ENCODE peak calls at places on chromosome X, in five cellular contexts. One of them, this sample, is unnamed.

GRCh38 chrX:29470029-29470428 is 745.3 kb upstream of the MAGEB2 start:
- DNase-seq in A549: peak; percentile 4
- DNase-seq in endothelial cell of umbilical vein: no peak
- DNase-seq in K562: no peak
- DNase-seq in HepG2: no peak
- DNase-seq in this sample: no peak

GRCh38 chrX:13164611-13165010 is 120.2 kb upstream of the FAM9C start:
- DNase-seq in A549: no peak
- DNase-seq in endothelial cell of umbilical vein: no peak
- DNase-seq in K562: no peak
- DNase-seq in HepG2: no peak
- DNase-seq in this sample: no peak

GRCh38 chrX:50448565-50448964 is 22.1 kb downstream of the DGKK start:
- DNase-seq in HepG2: peak; percentile 62
- DNase-seq in A549: peak; percentile 48
- DNase-seq in endothelial cell of umbilical vein: no peak
- DNase-seq in K562: peak; percentile 25
- DNase-seq in this sample: peak; percentile 71

GRCh38 chrX:118164138-118164537 is 47.5 kb upstream of the KLHL13 start:
- DNase-seq in K562: no peak
- DNase-seq in A549: no peak
- DNase-seq in endothelial cell of umbilical vein: no peak
- DNase-seq in HepG2: no peak
- DNase-seq in this sample: no peak

GRCh38 chrX:7828594-7828993 is 14.4 kb upstream of the VCX start:
- DNase-seq in K562: peak; percentile 5
- DNase-seq in HepG2: peak; percentile 1
- DNase-seq in endothelial cell of umbilical vein: no peak
- DNase-seq in A549: peak; percentile 3
- DNase-seq in this sample: peak; percentile 48

GRCh38 chrX:19177710-19178109 is 55.4 kb upstream of the ADGRG2 start:
- DNase-seq in HepG2: no peak
- DNase-seq in A549: no peak
- DNase-seq in K562: no peak
- DNase-seq in endothelial cell of umbilical vein: no peak
- DNase-seq in this sample: no peak

GRCh38 chrX:104488811-104489210 is 77.2 kb upstream of the IL1RAPL2 start:
- DNase-seq in K562: no peak
- DNase-seq in endothelial cell of umbilical vein: no peak
- DNase-seq in HepG2: no peak
- DNase-seq in A549: no peak
- DNase-seq in this sample: no peak

GRCh38 chrX:129717902-129718301 is 20.9 kb upstream of the XPNPEP2 start:
- DNase-seq in endothelial cell of umbilical vein: no peak
- DNase-seq in HepG2: no peak
- DNase-seq in K562: no peak
- DNase-seq in A549: peak; percentile 7
- DNase-seq in this sample: no peak

GRCh38 chrX:53223955-53224859 is 800 bp downstream of the KDM5C start:
- DNase-seq in endothelial cell of umbilical vein: peak; percentile 47
- DNase-seq in A549: peak; percentile 13
- DNase-seq in HepG2: peak; percentile 13
- DNase-seq in K562: peak; percentile 46
- DNase-seq in this sample: no peak

GRCh38 chrX:72101597-72102037 is 30.1 kb downstream of the RTL5 start:
- DNase-seq in A549: no peak
- DNase-seq in K562: no peak
- DNase-seq in HepG2: no peak
- DNase-seq in endothelial cell of umbilical vein: no peak
- DNase-seq in this sample: peak; percentile 78

GRCh38 chrX:85941275-85941674 is 106.1 kb downstream of the CHM start:
- DNase-seq in A549: no peak
- DNase-seq in endothelial cell of umbilical vein: no peak
- DNase-seq in K562: no peak
- DNase-seq in HepG2: no peak
- DNase-seq in this sample: no peak

GRCh38 chrX:63656871-63657580 is 128.0 kb downstream of the ARHGEF9 start:
- DNase-seq in A549: no peak
- DNase-seq in endothelial cell of umbilical vein: no peak
- DNase-seq in K562: no peak
- DNase-seq in HepG2: no peak
- DNase-seq in this sample: no peak

GRCh38 chrX:74535633-74536141 is 78.7 kb downstream of the RLIM start:
- DNase-seq in HepG2: peak; percentile 1
- DNase-seq in K562: peak; percentile 10
- DNase-seq in endothelial cell of umbilical vein: peak; percentile 50
- DNase-seq in A549: no peak
- DNase-seq in this sample: peak; percentile 79

GRCh38 chrX:40644821-40645358 is 2.5 kb downstream of the CXorf38 start:
- DNase-seq in endothelial cell of umbilical vein: peak; percentile 71
- DNase-seq in HepG2: peak; percentile 5
- DNase-seq in K562: no peak
- DNase-seq in A549: peak; percentile 6
- DNase-seq in this sample: peak; percentile 74

GRCh38 chrX:110614596-110614995 is 181.0 kb downstream of the CHRDL1 start:
- DNase-seq in endothelial cell of umbilical vein: no peak
- DNase-seq in A549: no peak
- DNase-seq in K562: no peak
- DNase-seq in HepG2: no peak
- DNase-seq in this sample: no peak

GRCh38 chrX:121635141-121635540 is 587.7 kb downstream of the GLUD2 start:
- DNase-seq in endothelial cell of umbilical vein: no peak
- DNase-seq in A549: no peak
- DNase-seq in K562: no peak
- DNase-seq in HepG2: no peak
- DNase-seq in this sample: no peak

GRCh38 chrX:150763303-150763797 is 70.2 kb downstream of the MTMR1 start:
- DNase-seq in endothelial cell of umbilical vein: no peak
- DNase-seq in K562: no peak
- DNase-seq in HepG2: no peak
- DNase-seq in A549: no peak
- DNase-seq in this sample: no peak

GRCh38 chrX:440636-441035 is 53.9 kb upstream of the PPP2R3B start:
- DNase-seq in HepG2: no peak
- DNase-seq in A549: no peak
- DNase-seq in K562: no peak
- DNase-seq in endothelial cell of umbilical vein: no peak
- DNase-seq in this sample: no peak

GRCh38 chrX:106898462-106898861 is 4.7 kb downstream of the RIPPLY1 start:
- DNase-seq in HepG2: peak; percentile 80
- DNase-seq in A549: peak; percentile 74
- DNase-seq in K562: peak; percentile 22
- DNase-seq in endothelial cell of umbilical vein: peak; percentile 63
- DNase-seq in this sample: peak; percentile 50

GRCh38 chrX:17860811-17861495 is at the start of gene RAI2:
- DNase-seq in A549: no peak
- DNase-seq in HepG2: no peak
- DNase-seq in endothelial cell of umbilical vein: no peak
- DNase-seq in K562: peak; percentile 57
- DNase-seq in this sample: no peak

GRCh38 chrX:11085305-11085704 is 25.8 kb upstream of the HCCS start:
- DNase-seq in endothelial cell of umbilical vein: no peak
- DNase-seq in A549: no peak
- DNase-seq in HepG2: no peak
- DNase-seq in K562: no peak
- DNase-seq in this sample: no peak

GRCh38 chrX:108001218-108001814 is 19.1 kb upstream of the TEX13B start:
- DNase-seq in endothelial cell of umbilical vein: peak; percentile 34
- DNase-seq in K562: peak; percentile 13
- DNase-seq in HepG2: peak; percentile 11
- DNase-seq in A549: peak; percentile 70
- DNase-seq in this sample: peak; percentile 59

GRCh38 chrX:136210243-136210642 is 41.0 kb downstream of the MAP7D3 start:
- DNase-seq in endothelial cell of umbilical vein: no peak
- DNase-seq in A549: no peak
- DNase-seq in K562: no peak
- DNase-seq in HepG2: no peak
- DNase-seq in this sample: peak; percentile 48

GRCh38 chrX:361231-362145 is 25.2 kb downstream of the PPP2R3B start:
- DNase-seq in endothelial cell of umbilical vein: no peak
- DNase-seq in A549: no peak
- DNase-seq in K562: no peak
- DNase-seq in HepG2: no peak
- DNase-seq in this sample: no peak

GRCh38 chrX:143648705-143649104 is 12.8 kb upstream of the SLITRK4 start:
- DNase-seq in HepG2: no peak
- DNase-seq in K562: no peak
- DNase-seq in endothelial cell of umbilical vein: no peak
- DNase-seq in A549: no peak
- DNase-seq in this sample: peak; percentile 13

GRCh38 chrX:47502591-47503222 is 19.7 kb upstream of the ZNF41 start:
- DNase-seq in HepG2: no peak
- DNase-seq in endothelial cell of umbilical vein: no peak
- DNase-seq in A549: no peak
- DNase-seq in K562: no peak
- DNase-seq in this sample: no peak

GRCh38 chrX:137031039-137031438 is 2.8 kb downstream of the GPR101 start:
- DNase-seq in HepG2: no peak
- DNase-seq in endothelial cell of umbilical vein: no peak
- DNase-seq in A549: no peak
- DNase-seq in K562: no peak
- DNase-seq in this sample: no peak

GRCh38 chrX:141176586-141177451 is at the start of gene LDOC1:
- DNase-seq in A549: peak; percentile 90
- DNase-seq in HepG2: no peak
- DNase-seq in endothelial cell of umbilical vein: peak; percentile 82
- DNase-seq in K562: peak; percentile 60
- DNase-seq in this sample: no peak

GRCh38 chrX:134600714-134601113 is 57.6 kb downstream of the PLAC1 start:
- DNase-seq in A549: no peak
- DNase-seq in HepG2: no peak
- DNase-seq in endothelial cell of umbilical vein: no peak
- DNase-seq in K562: no peak
- DNase-seq in this sample: peak; percentile 71

GRCh38 chrX:87580862-87581261 is 63.3 kb downstream of the KLHL4 start:
- DNase-seq in A549: peak; percentile 23
- DNase-seq in endothelial cell of umbilical vein: no peak
- DNase-seq in HepG2: no peak
- DNase-seq in K562: no peak
- DNase-seq in this sample: no peak

GRCh38 chrX:87578978-87579377 is 61.4 kb downstream of the KLHL4 start:
- DNase-seq in endothelial cell of umbilical vein: peak; percentile 20
- DNase-seq in A549: no peak
- DNase-seq in K562: no peak
- DNase-seq in HepG2: no peak
- DNase-seq in this sample: no peak

GRCh38 chrX:87582453-87582852 is 64.9 kb downstream of the KLHL4 start:
- DNase-seq in endothelial cell of umbilical vein: no peak
- DNase-seq in HepG2: no peak
- DNase-seq in K562: no peak
- DNase-seq in A549: no peak
- DNase-seq in this sample: no peak

GRCh38 chrX:87583679-87584078 is 66.1 kb downstream of the KLHL4 start:
- DNase-seq in A549: peak; percentile 42
- DNase-seq in K562: no peak
- DNase-seq in endothelial cell of umbilical vein: peak; percentile 33
- DNase-seq in HepG2: peak; percentile 3
- DNase-seq in this sample: peak; percentile 33
- TF ChIP-seq MYC in A549: no peak
- TF ChIP-seq MYC in K562: no peak
- TF ChIP-seq MYC in endothelial cell of umbilical vein: no peak
- TF ChIP-seq MYC in HepG2: no peak
- TF ChIP-seq MYC in this sample: no peak

DNA sequence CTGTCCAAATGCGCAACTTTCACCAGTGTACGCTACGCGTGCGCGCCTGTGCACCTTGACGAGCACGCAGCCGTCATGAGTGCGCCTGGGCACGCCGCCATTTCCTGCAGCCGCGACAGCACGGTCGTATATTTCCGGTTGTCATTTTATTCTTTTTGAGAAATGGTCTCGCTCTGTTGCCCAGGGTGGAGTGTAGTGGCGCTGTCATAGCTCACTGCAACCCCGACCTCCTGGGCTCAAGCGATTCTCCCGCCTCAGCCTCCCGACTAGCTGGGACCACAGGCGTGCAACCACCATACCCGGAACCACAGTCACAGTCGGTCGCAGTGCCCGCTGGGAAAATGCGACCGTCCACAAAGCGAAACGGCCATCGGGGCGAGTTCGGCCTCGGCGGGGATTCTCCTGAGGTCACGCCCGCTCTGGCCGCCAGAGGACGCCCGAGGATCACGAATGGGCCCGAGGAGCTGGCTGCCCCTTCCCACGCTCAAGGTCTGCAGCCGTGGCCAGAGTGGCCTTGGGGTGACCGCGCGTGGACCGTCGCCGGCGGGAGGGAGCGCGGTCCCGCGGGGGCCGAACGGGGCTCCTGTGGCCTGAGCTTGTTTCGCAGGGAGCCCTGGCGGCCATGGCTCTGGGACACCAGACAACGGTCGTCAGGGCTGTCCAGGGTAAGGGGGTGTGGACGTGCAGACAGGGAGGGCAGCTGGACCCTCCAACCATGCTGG is 23.7 kb upstream of the PNMA3 start:
- DNase-seq in HepG2: peak; percentile 21
- DNase-seq in A549: peak; percentile 55
- DNase-seq in endothelial cell of umbilical vein: peak; percentile 56
- DNase-seq in K562: peak; percentile 75
- DNase-seq in this sample: peak; percentile 63
- TF ChIP-seq POLR2A in HepG2: no peak
- TF ChIP-seq POLR2A in A549: no peak
- TF ChIP-seq POLR2A in endothelial cell of umbilical vein: no peak
- TF ChIP-seq POLR2A in K562: no peak
- TF ChIP-seq POLR2A in this sample: no peak

GRCh38 chrX:57528670-57529255 is 63.0 kb upstream of the ZXDB start:
- DNase-seq in endothelial cell of umbilical vein: peak; percentile 11
- DNase-seq in A549: peak; percentile 13
- DNase-seq in K562: no peak
- DNase-seq in HepG2: peak; percentile 5
- DNase-seq in this sample: peak; percentile 34
- TF ChIP-seq MYC in endothelial cell of umbilical vein: no peak
- TF ChIP-seq MYC in A549: no peak
- TF ChIP-seq MYC in K562: no peak
- TF ChIP-seq MYC in HepG2: no peak
- TF ChIP-seq MYC in this sample: no peak

DNA sequence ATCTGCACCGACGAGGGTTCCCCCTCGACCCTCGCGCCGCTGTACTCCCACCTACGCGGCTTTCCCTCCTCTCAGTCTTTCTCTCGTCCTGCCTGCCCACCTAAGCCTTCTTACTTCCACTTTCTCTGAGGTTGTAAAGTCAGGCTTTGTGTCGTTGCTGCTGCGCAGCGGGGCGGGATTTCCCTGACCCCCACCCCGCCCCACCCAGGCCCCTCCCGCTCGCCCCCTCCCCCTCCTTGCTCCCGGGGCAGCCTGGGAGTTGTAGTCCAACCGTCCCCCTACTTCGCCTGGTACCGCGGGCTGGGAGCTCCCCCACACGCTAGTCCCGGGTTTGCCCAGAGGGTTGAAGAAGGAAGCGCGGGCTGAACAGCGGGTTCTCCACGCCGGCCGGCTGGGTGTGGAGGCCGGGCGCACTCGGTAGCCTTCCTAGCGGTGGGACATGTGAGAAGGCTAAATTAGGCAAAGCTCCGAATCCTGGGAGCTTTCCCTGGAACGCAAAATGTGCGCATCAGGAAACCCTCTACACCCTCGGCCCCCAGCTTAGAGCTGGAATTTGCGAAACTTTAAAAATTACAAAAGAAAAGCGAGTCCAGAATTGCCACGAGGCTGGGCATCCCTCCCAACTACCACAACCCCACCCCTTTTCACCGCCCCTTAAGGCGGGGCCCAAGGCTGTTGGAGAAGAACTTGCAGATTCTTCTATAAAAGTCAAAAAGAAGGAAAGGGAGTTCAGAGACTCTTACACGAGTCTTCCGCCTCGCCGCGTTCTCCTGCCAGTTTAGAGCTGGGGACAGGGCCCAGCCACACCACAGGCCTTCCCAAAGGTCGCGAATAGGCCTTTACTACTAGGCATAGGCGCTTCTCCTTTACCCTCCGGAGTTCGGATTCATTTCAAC is at the start of gene ATP11C:
- DNase-seq in endothelial cell of umbilical vein: peak; percentile 82
- DNase-seq in A549: peak; percentile 89
- DNase-seq in HepG2: peak; percentile 70
- DNase-seq in K562: peak; percentile 82
- DNase-seq in this sample: peak; percentile 91
- TF ChIP-seq POLR2A in endothelial cell of umbilical vein: peak; percentile 84
- TF ChIP-seq POLR2A in A549: peak; percentile 89
- TF ChIP-seq POLR2A in HepG2: peak; percentile 75
- TF ChIP-seq POLR2A in K562: peak; percentile 76
- TF ChIP-seq POLR2A in this sample: peak; percentile 66

This sample was measured in NB4.